ENCODE peak calls at places on chromosome 12, in six cellular contexts. One of them, this sample, is unnamed.

GRCh38 chr12:90010089-90010488 is 301.5 kb upstream of the ATP2B1 start:
- DNase-seq in sigmoid colon: no peak
- DNase-seq in RKO: no peak
- DNase-seq in AG04450: no peak
- DNase-seq in mammary epithelial cell: peak; percentile 32
- DNase-seq in NCI-H1092 treated with DMSO at 0.1 percent for 48 hours: no peak
- DNase-seq in this sample: no peak

GRCh38 chr12:3038931-3039510 is 38.2 kb upstream of the TSPAN9 start:
- DNase-seq in mammary epithelial cell: no peak
- DNase-seq in NCI-H1092 treated with DMSO at 0.1 percent for 48 hours: no peak
- DNase-seq in AG04450: no peak
- DNase-seq in sigmoid colon: no peak
- DNase-seq in RKO: no peak
- DNase-seq in this sample: no peak

GRCh38 chr12:64220046-64220445 is 2.0 kb downstream of the KICS2 start:
- DNase-seq in NCI-H1092 treated with DMSO at 0.1 percent for 48 hours: no peak
- DNase-seq in RKO: no peak
- DNase-seq in AG04450: no peak
- DNase-seq in sigmoid colon: no peak
- DNase-seq in mammary epithelial cell: no peak
- DNase-seq in this sample: no peak

GRCh38 chr12:27843714-27844245 is 63.7 kb upstream of the MANSC4 start:
- DNase-seq in RKO: no peak
- DNase-seq in mammary epithelial cell: no peak
- DNase-seq in AG04450: no peak
- DNase-seq in sigmoid colon: no peak
- DNase-seq in NCI-H1092 treated with DMSO at 0.1 percent for 48 hours: no peak
- DNase-seq in this sample: peak; percentile 94

GRCh38 chr12:77299910-77300772 is 234.8 kb upstream of the E2F7 start:
- DNase-seq in AG04450: no peak
- DNase-seq in NCI-H1092 treated with DMSO at 0.1 percent for 48 hours: no peak
- DNase-seq in RKO: peak; percentile 82
- DNase-seq in mammary epithelial cell: peak; percentile 79
- DNase-seq in sigmoid colon: no peak
- DNase-seq in this sample: peak; percentile 61

GRCh38 chr12:91778938-91779400 is 366.7 kb downstream of the BTG1 start:
- DNase-seq in AG04450: peak; percentile 33
- DNase-seq in mammary epithelial cell: peak; percentile 99
- DNase-seq in RKO: peak; percentile 98
- DNase-seq in sigmoid colon: peak; percentile 70
- DNase-seq in NCI-H1092 treated with DMSO at 0.1 percent for 48 hours: no peak
- DNase-seq in this sample: peak; percentile 70

GRCh38 chr12:131836714-131837397 is 8.7 kb downstream of the MMP17 start:
- DNase-seq in RKO: no peak
- DNase-seq in AG04450: no peak
- DNase-seq in NCI-H1092 treated with DMSO at 0.1 percent for 48 hours: no peak
- DNase-seq in mammary epithelial cell: no peak
- DNase-seq in sigmoid colon: peak; percentile 64
- DNase-seq in this sample: no peak

GRCh38 chr12:11758838-11759509 is 109.5 kb downstream of the ETV6 start:
- DNase-seq in sigmoid colon: no peak
- DNase-seq in AG04450: no peak
- DNase-seq in NCI-H1092 treated with DMSO at 0.1 percent for 48 hours: no peak
- DNase-seq in RKO: no peak
- DNase-seq in mammary epithelial cell: no peak
- DNase-seq in this sample: no peak

GRCh38 chr12:19208456-19208855 is 78.9 kb downstream of the PLEKHA5 start:
- DNase-seq in RKO: no peak
- DNase-seq in sigmoid colon: no peak
- DNase-seq in NCI-H1092 treated with DMSO at 0.1 percent for 48 hours: no peak
- DNase-seq in AG04450: no peak
- DNase-seq in mammary epithelial cell: no peak
- DNase-seq in this sample: no peak

GRCh38 chr12:21117995-21118394 is 13.0 kb upstream of the SLCO1B1 start:
- DNase-seq in sigmoid colon: no peak
- DNase-seq in RKO: no peak
- DNase-seq in NCI-H1092 treated with DMSO at 0.1 percent for 48 hours: no peak
- DNase-seq in mammary epithelial cell: no peak
- DNase-seq in AG04450: no peak
- DNase-seq in this sample: no peak

GRCh38 chr12:52050116-52050770 is 999 bp upstream of the NR4A1 start:
- DNase-seq in sigmoid colon: peak; percentile 79
- DNase-seq in NCI-H1092 treated with DMSO at 0.1 percent for 48 hours: no peak
- DNase-seq in AG04450: no peak
- DNase-seq in RKO: no peak
- DNase-seq in mammary epithelial cell: peak; percentile 14
- DNase-seq in this sample: no peak

GRCh38 chr12:19288603-19289244 is 150.6 kb upstream of the AEBP2 start:
- DNase-seq in RKO: peak; percentile 63
- DNase-seq in AG04450: no peak
- DNase-seq in NCI-H1092 treated with DMSO at 0.1 percent for 48 hours: peak; percentile 31
- DNase-seq in mammary epithelial cell: peak; percentile 23
- DNase-seq in sigmoid colon: no peak
- DNase-seq in this sample: no peak

GRCh38 chr12:25186788-25187397 is 8.1 kb downstream of the DNAI7 start:
- DNase-seq in sigmoid colon: no peak
- DNase-seq in mammary epithelial cell: peak; percentile 33
- DNase-seq in NCI-H1092 treated with DMSO at 0.1 percent for 48 hours: no peak
- DNase-seq in AG04450: no peak
- DNase-seq in RKO: no peak
- DNase-seq in this sample: no peak

GRCh38 chr12:43914391-43914790 is 78.5 kb downstream of the TMEM117 start:
- DNase-seq in AG04450: no peak
- DNase-seq in NCI-H1092 treated with DMSO at 0.1 percent for 48 hours: no peak
- DNase-seq in RKO: no peak
- DNase-seq in mammary epithelial cell: no peak
- DNase-seq in sigmoid colon: no peak
- DNase-seq in this sample: no peak

GRCh38 chr12:93273834-93274705 is 103.7 kb upstream of the NUDT4 start:
- DNase-seq in mammary epithelial cell: no peak
- DNase-seq in NCI-H1092 treated with DMSO at 0.1 percent for 48 hours: no peak
- DNase-seq in RKO: no peak
- DNase-seq in sigmoid colon: no peak
- DNase-seq in AG04450: no peak
- DNase-seq in this sample: no peak

GRCh38 chr12:12819752-12820311 is 6.7 kb downstream of the DDX47 start:
- DNase-seq in mammary epithelial cell: peak; percentile 86
- DNase-seq in NCI-H1092 treated with DMSO at 0.1 percent for 48 hours: no peak
- DNase-seq in sigmoid colon: no peak
- DNase-seq in AG04450: peak; percentile 81
- DNase-seq in RKO: peak; percentile 47
- DNase-seq in this sample: peak; percentile 97

GRCh38 chr12:46354111-46354798 is 18.3 kb downstream of the SLC38A2 start:
- DNase-seq in NCI-H1092 treated with DMSO at 0.1 percent for 48 hours: no peak
- DNase-seq in AG04450: no peak
- DNase-seq in sigmoid colon: no peak
- DNase-seq in mammary epithelial cell: no peak
- DNase-seq in RKO: no peak
- DNase-seq in this sample: no peak

GRCh38 chr12:2682301-2683282 is 112.2 kb upstream of the FKBP4 start:
- DNase-seq in RKO: peak; percentile 61
- DNase-seq in AG04450: peak; percentile 36
- DNase-seq in sigmoid colon: no peak
- DNase-seq in NCI-H1092 treated with DMSO at 0.1 percent for 48 hours: peak; percentile 40
- DNase-seq in mammary epithelial cell: peak; percentile 15
- DNase-seq in this sample: no peak

GRCh38 chr12:80756875-80757274 is 40.2 kb downstream of the MYF5 start:
- DNase-seq in RKO: no peak
- DNase-seq in mammary epithelial cell: no peak
- DNase-seq in sigmoid colon: no peak
- DNase-seq in NCI-H1092 treated with DMSO at 0.1 percent for 48 hours: no peak
- DNase-seq in AG04450: no peak
- DNase-seq in this sample: no peak

GRCh38 chr12:52669426-52669825 is 10.8 kb downstream of the KRT1 start:
- DNase-seq in mammary epithelial cell: no peak
- DNase-seq in NCI-H1092 treated with DMSO at 0.1 percent for 48 hours: no peak
- DNase-seq in RKO: no peak
- DNase-seq in AG04450: no peak
- DNase-seq in sigmoid colon: no peak
- DNase-seq in this sample: no peak

GRCh38 chr12:15629761-15630160 is 159.4 kb downstream of the EPS8 start:
- DNase-seq in AG04450: no peak
- DNase-seq in mammary epithelial cell: peak; percentile 60
- DNase-seq in NCI-H1092 treated with DMSO at 0.1 percent for 48 hours: no peak
- DNase-seq in sigmoid colon: no peak
- DNase-seq in RKO: no peak
- DNase-seq in this sample: no peak

GRCh38 chr12:122130150-122130549 is 43.9 kb downstream of the IL31 start:
- DNase-seq in sigmoid colon: no peak
- DNase-seq in AG04450: no peak
- DNase-seq in NCI-H1092 treated with DMSO at 0.1 percent for 48 hours: no peak
- DNase-seq in RKO: peak; percentile 31
- DNase-seq in mammary epithelial cell: peak; percentile 55
- DNase-seq in this sample: peak; percentile 65

GRCh38 chr12:125512541-125513298 is 447.5 kb downstream of the AACS start:
- DNase-seq in NCI-H1092 treated with DMSO at 0.1 percent for 48 hours: no peak
- DNase-seq in RKO: no peak
- DNase-seq in AG04450: no peak
- DNase-seq in mammary epithelial cell: no peak
- DNase-seq in sigmoid colon: no peak
- DNase-seq in this sample: no peak

GRCh38 chr12:131085816-131086591 is 132.3 kb downstream of the ADGRD1 start:
- DNase-seq in AG04450: no peak
- DNase-seq in mammary epithelial cell: no peak
- DNase-seq in sigmoid colon: peak; percentile 62
- DNase-seq in RKO: no peak
- DNase-seq in NCI-H1092 treated with DMSO at 0.1 percent for 48 hours: no peak
- DNase-seq in this sample: no peak

GRCh38 chr12:111359231-111359913 is 9.5 kb downstream of the PHETA1 start:
- DNase-seq in sigmoid colon: no peak
- DNase-seq in NCI-H1092 treated with DMSO at 0.1 percent for 48 hours: no peak
- DNase-seq in mammary epithelial cell: no peak
- DNase-seq in RKO: peak; percentile 8
- DNase-seq in AG04450: no peak
- DNase-seq in this sample: no peak

GRCh38 chr12:102172436-102172835 is 25.2 kb downstream of the PMCH start:
- DNase-seq in mammary epithelial cell: no peak
- DNase-seq in AG04450: no peak
- DNase-seq in NCI-H1092 treated with DMSO at 0.1 percent for 48 hours: no peak
- DNase-seq in RKO: no peak
- DNase-seq in sigmoid colon: no peak
- DNase-seq in this sample: peak; percentile 26

GRCh38 chr12:71810905-71811304 is 28.7 kb upstream of the TBC1D15 start:
- DNase-seq in sigmoid colon: no peak
- DNase-seq in RKO: no peak
- DNase-seq in AG04450: no peak
- DNase-seq in mammary epithelial cell: peak; percentile 57
- DNase-seq in NCI-H1092 treated with DMSO at 0.1 percent for 48 hours: no peak
- DNase-seq in this sample: no peak

GRCh38 chr12:96141216-96141944 is 52.8 kb upstream of the ELK3 start:
- DNase-seq in mammary epithelial cell: no peak
- DNase-seq in sigmoid colon: no peak
- DNase-seq in NCI-H1092 treated with DMSO at 0.1 percent for 48 hours: no peak
- DNase-seq in AG04450: no peak
- DNase-seq in RKO: peak; percentile 42
- DNase-seq in this sample: no peak

GRCh38 chr12:56104815-56105476 is 587 bp downstream of the PA2G4 start:
- DNase-seq in AG04450: no peak
- DNase-seq in sigmoid colon: no peak
- DNase-seq in mammary epithelial cell: no peak
- DNase-seq in RKO: peak; percentile 57
- DNase-seq in NCI-H1092 treated with DMSO at 0.1 percent for 48 hours: no peak
- DNase-seq in this sample: no peak

GRCh38 chr12:119704065-119704747 is 36.3 kb downstream of the PRKAB1 start:
- DNase-seq in RKO: peak; percentile 28
- DNase-seq in mammary epithelial cell: no peak
- DNase-seq in NCI-H1092 treated with DMSO at 0.1 percent for 48 hours: no peak
- DNase-seq in AG04450: no peak
- DNase-seq in sigmoid colon: no peak
- DNase-seq in this sample: no peak

GRCh38 chr12:14327717-14328116 is 37.8 kb upstream of the ATF7IP start:
- DNase-seq in mammary epithelial cell: no peak
- DNase-seq in sigmoid colon: no peak
- DNase-seq in RKO: no peak
- DNase-seq in AG04450: no peak
- DNase-seq in NCI-H1092 treated with DMSO at 0.1 percent for 48 hours: no peak
- DNase-seq in this sample: no peak

GRCh38 chr12:3562484-3562883 is 71.5 kb downstream of the PRMT8 start:
- DNase-seq in NCI-H1092 treated with DMSO at 0.1 percent for 48 hours: no peak
- DNase-seq in AG04450: no peak
- DNase-seq in mammary epithelial cell: no peak
- DNase-seq in sigmoid colon: no peak
- DNase-seq in RKO: no peak
- DNase-seq in this sample: no peak

GRCh38 chr12:23756416-23756815 is 193.1 kb downstream of the SOX5 start:
- DNase-seq in AG04450: no peak
- DNase-seq in NCI-H1092 treated with DMSO at 0.1 percent for 48 hours: peak; percentile 11
- DNase-seq in sigmoid colon: no peak
- DNase-seq in RKO: no peak
- DNase-seq in mammary epithelial cell: no peak
- DNase-seq in this sample: no peak

GRCh38 chr12:94570161-94570560 is 80.2 kb downstream of the TMCC3 start:
- DNase-seq in AG04450: no peak
- DNase-seq in NCI-H1092 treated with DMSO at 0.1 percent for 48 hours: no peak
- DNase-seq in mammary epithelial cell: peak; percentile 59
- DNase-seq in RKO: peak; percentile 32
- DNase-seq in sigmoid colon: no peak
- DNase-seq in this sample: no peak